ENCODE peak calls at places on chromosomes 11 and 22, in eight cellular contexts. R, G, M, X, N, A, Q and E are unnamed samples.

GRCh38 chr11:36475192-36475591 is 34.9 kb downstream of the TRAF6 start:
- DNase-seq in R (no peak), G (no peak), M (no peak), X (no peak), N (no peak), A (no peak), Q (no peak), E (no peak)

GRCh38 chr22:20818471-20818870 is 40.1 kb downstream of the PI4KA start:
- DNase-seq in R (no peak), G (no peak), M (no peak), X (no peak), N (no peak), A (no peak), Q (no peak), E (no peak)

GRCh38 chr11:23090659-23091058 is 230.4 kb upstream of the CCDC179 start:
- DNase-seq in R (no peak), G (no peak), M (no peak), X (no peak), N (no peak), A (no peak), Q (no peak), E (no peak)

GRCh38 chr11:72524711-72525110 is 90.4 kb upstream of the CLPB start:
- DNase-seq in R (no peak), G (no peak), M (no peak), X (no peak), N (no peak), A (no peak), Q (no peak), E (peak; percentile 15)

GRCh38 chr11:66725646-66726045 is 3.4 kb downstream of the SPTBN2 start:
- DNase-seq in R (no peak), G (no peak), M (no peak), X (no peak), N (no peak), A (no peak), Q (no peak), E (no peak)

GRCh38 chr11:126538071-126538470 is 182.6 kb downstream of the ST3GAL4 start:
- DNase-seq in R (no peak), G (no peak), M (no peak), X (no peak), N (no peak), A (no peak), Q (no peak), E (no peak)

GRCh38 chr11:66676279-66676919 is 1.3 kb downstream of the RBM4B start:
- DNase-seq in R (no peak), G (no peak), M (no peak), X (peak; percentile 73), N (no peak), A (no peak), Q (peak; percentile 50), E (no peak)

GRCh38 chr11:34654491-34655334 is 33.8 kb downstream of the EHF start:
- DNase-seq in R (peak; percentile 74), G (peak; percentile 49), M (peak; percentile 98), X (peak; percentile 56), N (peak; percentile 37), A (no peak), Q (no peak), E (no peak)

GRCh38 chr22:25172153-25172552 is 27.5 kb upstream of the CRYBB3 start:
- DNase-seq in R (peak; percentile 50), G (no peak), M (peak; percentile 30), X (peak; percentile 21), N (no peak), A (peak; percentile 54), Q (no peak), E (peak; percentile 35)

GRCh38 chr11:62909107-62909894 is 11.9 kb downstream of the CHRM1 start:
- DNase-seq in R (peak; percentile 90), G (peak; percentile 25), M (peak; percentile 56), X (peak; percentile 45), N (peak; percentile 86), A (peak; percentile 45), Q (no peak), E (peak; percentile 34)

GRCh38 chr11:69081180-69081579 is 32.4 kb downstream of the TPCN2 start:
- DNase-seq in R (no peak), G (no peak), M (no peak), X (no peak), N (no peak), A (no peak), Q (no peak), E (no peak)

GRCh38 chr11:5922749-5923426 is 19.2 kb upstream of the OR56A3 start:
- DNase-seq in R (no peak), G (no peak), M (peak; percentile 57), X (peak; percentile 15), N (no peak), A (no peak), Q (no peak), E (peak; percentile 3)

GRCh38 chr22:47168441-47168840 is 406.0 kb downstream of the TBC1D22A start:
- DNase-seq in R (peak; percentile 15), G (peak; percentile 5), M (no peak), X (no peak), N (no peak), A (no peak), Q (peak; percentile 41), E (no peak)

GRCh38 chr11:126158054-126158791 is 53.2 kb downstream of the RPUSD4 start:
- DNase-seq in R (no peak), G (no peak), M (no peak), X (peak; percentile 63), N (no peak), A (no peak), Q (peak; percentile 50), E (no peak)

GRCh38 chr11:60367009-60367408 is 11.3 kb upstream of the MS4A7 start:
- DNase-seq in R (no peak), G (no peak), M (no peak), X (peak; percentile 47), N (no peak), A (no peak), Q (no peak), E (no peak)

GRCh38 chr22:44939451-44939850 is 70.4 kb downstream of the PHF21B start:
- DNase-seq in R (no peak), G (no peak), M (no peak), X (no peak), N (no peak), A (no peak), Q (no peak), E (no peak)

GRCh38 chr11:12539570-12539969 is 134.7 kb upstream of the TEAD1 start:
- DNase-seq in R (no peak), G (no peak), M (peak; percentile 29), X (no peak), N (no peak), A (no peak), Q (no peak), E (no peak)

GRCh38 chr11:62540804-62541671 is 5.6 kb downstream of the AHNAK start:
- DNase-seq in R (no peak), G (no peak), M (no peak), X (peak; percentile 95), N (peak; percentile 65), A (no peak), Q (peak; percentile 84), E (no peak)

GRCh38 chr11:72962084-72962483 is 147.9 kb downstream of the ATG16L2 start:
- DNase-seq in R (no peak), G (no peak), M (no peak), X (peak; percentile 71), N (no peak), A (no peak), Q (no peak), E (peak; percentile 48)

GRCh38 chr11:104260456-104260855 is 96.5 kb upstream of the PDGFD start:
- DNase-seq in R (no peak), G (no peak), M (no peak), X (no peak), N (no peak), A (no peak), Q (no peak), E (no peak)

GRCh38 chr11:65440831-65441499 is 18.4 kb downstream of the NEAT1 start:
- DNase-seq in R (no peak), G (peak; percentile 9), M (peak; percentile 38), X (no peak), N (no peak), A (no peak), Q (peak; percentile 71), E (no peak)
- TF ChIP-seq POLR2A in R (no peak), G (no peak), M (no peak), X (no peak), N (no peak), A (no peak), Q (no peak), E (peak; percentile 46)

GRCh38 chr11:107453594-107454286 is 3.9 kb downstream of the CWF19L2 start:
- DNase-seq in R (no peak), G (no peak), M (no peak), X (no peak), N (no peak), A (no peak), Q (peak; percentile 69), E (no peak)

GRCh38 chr11:107457205-107457557 is 444 bp downstream of the CWF19L2 start:
- DNase-seq in R (no peak), G (no peak), M (no peak), X (peak; percentile 52), N (no peak), A (no peak), Q (no peak), E (peak; percentile 63)

GRCh38 chr11:107457558-107458271 is at the start of gene CWF19L2:
- DNase-seq in R (peak; percentile 88), G (peak; percentile 66), M (peak; percentile 94), X (peak; percentile 94), N (peak; percentile 90), A (peak; percentile 94), Q (peak; percentile 94), E (peak; percentile 93)
- TF ChIP-seq POLR2A in R (no peak), G (no peak), M (peak; percentile 58), X (peak; percentile 64), N (peak; percentile 64), A (peak; percentile 4), Q (no peak), E (peak; percentile 87)

DNA sequence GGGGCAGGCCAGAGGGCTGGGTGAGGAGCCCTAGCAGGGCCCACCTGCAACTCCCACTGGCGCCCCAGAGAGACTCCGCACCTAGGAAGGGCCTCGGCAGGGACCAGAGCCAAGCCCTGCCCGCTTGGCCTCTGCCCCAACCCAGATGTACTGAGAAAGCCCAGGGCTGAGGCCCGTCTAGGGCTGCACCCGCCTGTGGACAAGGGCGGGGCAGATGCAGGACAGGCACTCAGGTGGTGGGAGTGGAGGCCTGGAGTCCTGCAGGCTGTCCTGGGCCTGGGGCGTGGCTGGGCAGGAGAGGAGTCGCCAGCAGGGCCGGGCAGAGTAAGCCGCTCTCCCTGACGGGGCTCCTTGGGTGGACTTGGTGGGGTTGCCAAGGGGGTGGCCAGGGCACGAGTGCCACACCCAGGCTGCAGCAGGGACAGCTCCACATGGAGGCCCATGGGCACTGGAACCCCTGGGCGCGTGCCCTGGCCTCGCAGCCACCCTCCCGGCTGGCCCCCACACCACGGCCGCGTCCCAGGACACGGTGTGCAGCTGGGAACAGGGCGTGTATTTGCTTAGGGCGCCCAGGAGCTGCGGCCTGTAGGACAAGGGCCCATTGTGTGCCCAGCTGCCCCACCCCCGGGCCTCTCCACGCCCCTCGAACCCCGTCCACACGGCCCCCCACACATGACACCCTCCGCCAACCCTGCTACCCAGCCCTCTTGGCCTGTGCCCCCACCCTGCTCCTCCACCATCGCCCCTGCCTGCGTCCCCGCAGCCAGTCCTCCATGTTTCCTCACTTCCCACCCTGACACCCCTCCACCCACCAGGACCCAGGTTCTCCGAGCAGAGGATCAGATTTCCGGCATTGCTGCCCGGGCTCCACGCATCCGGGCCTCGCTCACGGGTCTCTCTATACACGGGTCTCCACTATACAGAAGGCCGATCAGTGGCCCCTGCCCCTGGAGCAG is 11.3 kb upstream of the PIM3 start:
- DNase-seq in R (peak; percentile 97), G (no peak), M (peak; percentile 74), X (no peak), N (no peak), A (no peak), Q (no peak), E (no peak)
- TF ChIP-seq POLR2A in R (peak; percentile 64), G (no peak), M (no peak), X (no peak), N (no peak), A (no peak), Q (no peak), E (no peak)

GRCh38 chr11:88174627-88175003 is 628 bp downstream of the RAB38 start:
- DNase-seq in R (peak; percentile 73), G (peak; percentile 35), M (peak; percentile 24), X (peak; percentile 96), N (peak; percentile 54), A (peak; percentile 68), Q (peak; percentile 86), E (peak; percentile 60)
- TF ChIP-seq POLR2A in R (no peak), G (no peak), M (no peak), X (no peak), N (no peak), A (no peak), Q (no peak), E (no peak)